ENCODE peak calls at places on chromosome 10, in five cellular contexts. One of them, this sample, is unnamed.

GRCh38 chr10:79003183-79004100 is 65.3 kb upstream of the ZMIZ1 start:
- DNase-seq in lower leg skin: no peak
- DNase-seq in osteocyte: no peak
- DNase-seq in GM06990: no peak
- DNase-seq in adrenal gland: peak
- DNase-seq in this sample: no peak

GRCh38 chr10:7408003-7408493 is 2.8 kb downstream of the SFMBT2 start:
- DNase-seq in lower leg skin: no peak
- DNase-seq in osteocyte: no peak
- DNase-seq in GM06990: peak
- DNase-seq in adrenal gland: peak
- DNase-seq in this sample: peak

GRCh38 chr10:128036746-128037542 is 89.3 kb downstream of the MKI67 start:
- DNase-seq in lower leg skin: no peak
- DNase-seq in osteocyte: no peak
- DNase-seq in GM06990: no peak
- DNase-seq in adrenal gland: no peak
- DNase-seq in this sample: no peak

GRCh38 chr10:43040482-43041256 is 36.2 kb upstream of the RET start:
- DNase-seq in osteocyte: peak
- DNase-seq in adrenal gland: no peak
- DNase-seq in lower leg skin: peak
- DNase-seq in GM06990: no peak
- DNase-seq in this sample: no peak

GRCh38 chr10:94320285-94320914 is 42.3 kb downstream of the NOC3L start:
- DNase-seq in lower leg skin: peak
- DNase-seq in adrenal gland: peak
- DNase-seq in GM06990: no peak
- DNase-seq in osteocyte: peak
- DNase-seq in this sample: peak

GRCh38 chr10:80542053-80542452 is 4.4 kb downstream of the SH2D4B start:
- DNase-seq in GM06990: no peak
- DNase-seq in lower leg skin: no peak
- DNase-seq in adrenal gland: no peak
- DNase-seq in osteocyte: peak
- DNase-seq in this sample: no peak

GRCh38 chr10:61356342-61356741 is 96.8 kb downstream of the TMEM26 start:
- DNase-seq in lower leg skin: no peak
- DNase-seq in adrenal gland: no peak
- DNase-seq in osteocyte: no peak
- DNase-seq in GM06990: no peak
- DNase-seq in this sample: no peak

GRCh38 chr10:34916368-34916767 is 101.3 kb upstream of the PARD3 start:
- DNase-seq in adrenal gland: no peak
- DNase-seq in GM06990: peak
- DNase-seq in osteocyte: no peak
- DNase-seq in lower leg skin: no peak
- DNase-seq in this sample: no peak

GRCh38 chr10:103493362-103493871 is at the start of gene NEURL1:
- DNase-seq in osteocyte: no peak
- DNase-seq in adrenal gland: no peak
- DNase-seq in GM06990: no peak
- DNase-seq in lower leg skin: no peak
- DNase-seq in this sample: no peak

GRCh38 chr10:59839576-59839975 is 66.8 kb downstream of the CCDC6 start:
- DNase-seq in adrenal gland: no peak
- DNase-seq in osteocyte: no peak
- DNase-seq in lower leg skin: no peak
- DNase-seq in GM06990: no peak
- DNase-seq in this sample: no peak

GRCh38 chr10:130443236-130443635 is 307.0 kb downstream of the GLRX3 start:
- DNase-seq in GM06990: no peak
- DNase-seq in osteocyte: peak
- DNase-seq in lower leg skin: no peak
- DNase-seq in adrenal gland: no peak
- DNase-seq in this sample: no peak

GRCh38 chr10:7862121-7862514 is 43.8 kb downstream of the TAF3 start:
- DNase-seq in osteocyte: no peak
- DNase-seq in lower leg skin: no peak
- DNase-seq in adrenal gland: no peak
- DNase-seq in GM06990: no peak
- DNase-seq in this sample: no peak

GRCh38 chr10:77531441-77532001 is 106.1 kb downstream of the KCNMA1 start:
- DNase-seq in lower leg skin: peak
- DNase-seq in adrenal gland: peak
- DNase-seq in GM06990: no peak
- DNase-seq in osteocyte: no peak
- DNase-seq in this sample: no peak

GRCh38 chr10:97850446-97850845 is 803 bp downstream of the GOLGA7B start:
- DNase-seq in lower leg skin: no peak
- DNase-seq in osteocyte: no peak
- DNase-seq in GM06990: no peak
- DNase-seq in adrenal gland: no peak
- DNase-seq in this sample: no peak

GRCh38 chr10:114684822-114685209 is 26.7 kb upstream of the ABLIM1 start:
- DNase-seq in GM06990: no peak
- DNase-seq in osteocyte: no peak
- DNase-seq in lower leg skin: no peak
- DNase-seq in adrenal gland: no peak
- DNase-seq in this sample: no peak

GRCh38 chr10:100996678-100997363 is 2.8 kb upstream of the LZTS2 start:
- DNase-seq in adrenal gland: no peak
- DNase-seq in GM06990: no peak
- DNase-seq in osteocyte: no peak
- DNase-seq in lower leg skin: no peak
- DNase-seq in this sample: peak

GRCh38 chr10:78319371-78319770 is 285.7 kb downstream of the RPS24 start:
- DNase-seq in lower leg skin: no peak
- DNase-seq in osteocyte: peak
- DNase-seq in GM06990: no peak
- DNase-seq in adrenal gland: peak
- DNase-seq in this sample: no peak

GRCh38 chr10:4541292-4541691 is 284.7 kb upstream of the AKR1E2 start:
- DNase-seq in osteocyte: no peak
- DNase-seq in lower leg skin: peak
- DNase-seq in GM06990: no peak
- DNase-seq in adrenal gland: no peak
- DNase-seq in this sample: no peak
- TF ChIP-seq CTCF in osteocyte: no peak
- TF ChIP-seq CTCF in lower leg skin: no peak
- TF ChIP-seq CTCF in GM06990: no peak
- TF ChIP-seq CTCF in adrenal gland: no peak
- TF ChIP-seq CTCF in this sample: no peak

GRCh38 chr10:47260505-47261111 is 39.4 kb upstream of the GDF10 start:
- DNase-seq in GM06990: no peak
- DNase-seq in adrenal gland: no peak
- DNase-seq in osteocyte: peak
- DNase-seq in lower leg skin: no peak
- DNase-seq in this sample: no peak
- TF ChIP-seq CTCF in GM06990: no peak
- TF ChIP-seq CTCF in adrenal gland: no peak
- TF ChIP-seq CTCF in osteocyte: no peak
- TF ChIP-seq CTCF in lower leg skin: no peak
- TF ChIP-seq CTCF in this sample: no peak

GRCh38 chr10:129277080-129277479 is 190.0 kb upstream of the MGMT start:
- DNase-seq in GM06990: no peak
- DNase-seq in osteocyte: no peak
- DNase-seq in adrenal gland: no peak
- DNase-seq in lower leg skin: no peak
- DNase-seq in this sample: no peak

GRCh38 chr10:129277804-129278203 is 189.2 kb upstream of the MGMT start:
- DNase-seq in adrenal gland: no peak
- DNase-seq in osteocyte: no peak
- DNase-seq in GM06990: no peak
- DNase-seq in lower leg skin: no peak
- DNase-seq in this sample: no peak

GRCh38 chr10:129275886-129276285 is 191.2 kb upstream of the MGMT start:
- DNase-seq in osteocyte: no peak
- DNase-seq in GM06990: no peak
- DNase-seq in adrenal gland: no peak
- DNase-seq in lower leg skin: no peak
- DNase-seq in this sample: no peak

GRCh38 chr10:129272859-129273258 is 194.2 kb upstream of the MGMT start:
- DNase-seq in adrenal gland: no peak
- DNase-seq in lower leg skin: no peak
- DNase-seq in GM06990: no peak
- DNase-seq in osteocyte: no peak
- DNase-seq in this sample: no peak

DNA sequence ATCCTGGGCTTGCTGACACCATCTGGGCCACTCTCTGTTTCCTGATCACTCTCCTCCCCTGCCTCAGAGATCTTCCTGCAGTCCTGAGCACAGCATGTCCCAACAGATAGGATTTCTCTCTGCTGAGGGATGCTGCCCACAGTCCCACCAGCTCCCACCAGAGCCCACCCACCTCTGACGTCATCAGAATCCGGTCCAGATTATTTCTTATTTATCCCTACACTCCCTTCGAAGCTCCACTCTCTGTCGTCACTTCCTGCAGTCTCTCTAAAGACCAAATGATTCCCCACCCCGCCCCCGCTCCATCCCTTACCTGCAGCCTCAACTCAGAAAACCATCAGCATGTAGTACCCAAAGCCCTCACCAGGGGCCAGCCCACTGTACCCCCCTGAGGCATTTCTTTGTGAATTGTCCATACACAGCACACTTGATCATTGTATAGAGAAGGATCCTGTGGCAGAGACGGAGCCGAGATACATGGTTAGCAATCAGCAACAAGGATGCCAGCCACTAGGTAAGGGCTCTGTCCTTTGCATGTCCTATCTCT is 192.0 kb upstream of the MGMT start:
- DNase-seq in osteocyte: no peak
- DNase-seq in GM06990: no peak
- DNase-seq in lower leg skin: no peak
- DNase-seq in adrenal gland: no peak
- DNase-seq in this sample: no peak
- TF ChIP-seq CTCF in osteocyte: no peak
- TF ChIP-seq CTCF in GM06990: no peak
- TF ChIP-seq CTCF in lower leg skin: no peak
- TF ChIP-seq CTCF in adrenal gland: no peak
- TF ChIP-seq CTCF in this sample: no peak

DNA sequence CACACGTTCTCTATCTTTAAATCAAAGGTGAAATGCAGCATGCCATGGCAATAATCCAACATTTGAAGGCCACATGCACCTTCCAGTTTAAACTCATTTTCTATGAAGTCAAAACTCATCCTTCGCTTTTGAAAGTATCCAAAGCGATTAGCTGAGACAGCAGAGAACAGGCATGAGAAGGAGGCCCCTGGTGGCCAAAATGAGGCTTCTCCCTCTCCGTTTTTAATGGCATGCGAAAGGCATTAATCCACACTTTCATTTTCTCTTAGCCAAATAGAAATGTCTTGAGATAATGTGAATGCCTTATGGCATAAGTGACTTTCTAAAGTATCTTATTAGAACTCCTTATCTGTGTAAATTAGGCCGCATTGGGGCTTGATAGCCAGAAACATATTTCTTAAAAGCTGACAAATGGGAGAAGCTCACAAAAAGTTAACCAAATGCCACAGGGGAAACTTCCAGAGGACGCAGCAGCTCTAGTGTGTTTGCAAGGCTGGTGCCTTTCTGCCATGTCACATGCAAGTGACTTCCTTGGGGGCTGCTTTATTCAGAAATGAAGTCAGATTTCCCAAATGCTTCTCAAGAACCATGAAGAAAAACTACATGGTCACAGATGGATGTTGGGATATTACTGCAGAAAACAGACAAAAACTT is 1189.6 kb downstream of the SORCS1 start:
- DNase-seq in osteocyte: no peak
- DNase-seq in adrenal gland: no peak
- DNase-seq in GM06990: no peak
- DNase-seq in lower leg skin: no peak
- DNase-seq in this sample: no peak
- TF ChIP-seq CTCF in osteocyte: peak
- TF ChIP-seq CTCF in adrenal gland: peak
- TF ChIP-seq CTCF in GM06990: peak
- TF ChIP-seq CTCF in lower leg skin: no peak
- TF ChIP-seq CTCF in this sample: no peak

This sample was measured in GM10248.